ENCODE peak calls at places on chromosomes 11 and 22, in five cellular contexts. V is cardiac muscle cell, X is transverse colon, Q is occipital lobe, Y is Ammon's horn. H is an unnamed sample.

GRCh38 chr11:113554531-113554930 is 79.3 kb upstream of the DRD2 start:
- DNase-seq in X (no peak), V (no peak), Q (no peak), Y (no peak), H (no peak)

GRCh38 chr11:31865606-31866300 is 54.6 kb upstream of the PAX6 start:
- DNase-seq in V (no peak), Y (no peak), Q (no peak), X (no peak), H (no peak)

GRCh38 chr11:17267576-17267975 is 9.0 kb upstream of the NUCB2 start:
- DNase-seq in V (no peak), X (no peak), Y (no peak), Q (no peak), H (peak)

GRCh38 chr11:65503923-65504670 is 5.3 kb downstream of the MALAT1 start:
- DNase-seq in Y (no peak), Q (no peak), X (no peak), V (peak), H (no peak)

GRCh38 chr22:37260939-37261338 is 16.9 kb upstream of the RAC2 start:
- DNase-seq in Q (no peak), X (peak), Y (no peak), V (peak), H (peak)

GRCh38 chr11:113729456-113729855 is 23.3 kb upstream of the TMPRSS5 start:
- DNase-seq in Y (no peak), V (no peak), X (no peak), Q (no peak), H (no peak)

GRCh38 chr11:110373061-110373702 is 56.6 kb upstream of the FDX1 start:
- DNase-seq in V (peak), X (no peak), Q (no peak), Y (no peak), H (peak)

GRCh38 chr11:131077340-131077739 is 161.1 kb upstream of the SNX19 start:
- DNase-seq in X (no peak), V (no peak), Y (no peak), Q (no peak), H (peak)

H was measured in PC-3.